ENCODE peak calls at places on chromosomes 6 and 20, in eight cellular contexts. J is breast epithelium; I is effector memory CD4-positive, alpha-beta T cell; K is body of pancreas; D is heart right ventricle; F is HCT116; A is mammary epithelial cell; P is IMR-90. E is an unnamed sample.

GRCh38 chr20:58133020-58133419 is 95.4 kb downstream of the ANKRD60 start:
- DNase-seq in J (no peak), D (no peak), F (no peak), K (no peak), A (no peak), P (no peak), I (no peak), E (no peak)

GRCh38 chr6:72977114-72977513 is 248.2 kb downstream of the KHDC1L start:
- DNase-seq in J (no peak), P (no peak), D (no peak), K (no peak), A (no peak), I (no peak), F (no peak), E (no peak)

GRCh38 chr6:127200114-127200513 is 66.5 kb upstream of the RNF146 start:
- DNase-seq in F (no peak), A (no peak), J (no peak), D (no peak), K (no peak), P (no peak), I (no peak), E (no peak)

GRCh38 chr20:24755411-24755922 is 193.6 kb upstream of the CST7 start:
- DNase-seq in J (no peak), I (no peak), K (peak; percentile 40), P (no peak), A (no peak), D (no peak), F (no peak), E (no peak)

GRCh38 chr20:13492001-13492480 is 146.7 kb downstream of the TASP1 start:
- DNase-seq in J (peak; percentile 85), P (peak; percentile 72), F (no peak), A (peak; percentile 80), I (no peak), D (no peak), K (no peak), E (peak; percentile 39)

GRCh38 chr6:43383021-43383667 is 13.7 kb upstream of the ZNF318 start:
- DNase-seq in P (peak; percentile 84), I (no peak), D (no peak), F (no peak), J (no peak), A (peak; percentile 62), K (no peak), E (no peak)

GRCh38 chr20:18032977-18033892 is 24.5 kb downstream of the OVOL2 start:
- DNase-seq in P (peak; percentile 4), F (no peak), K (no peak), I (no peak), A (peak; percentile 25), D (no peak), J (no peak), E (no peak)

GRCh38 chr6:109816452-109817374 is 125.6 kb downstream of the FIG4 start:
- DNase-seq in D (no peak), P (no peak), I (no peak), A (no peak), F (no peak), K (peak; percentile 25), J (no peak), E (no peak)

GRCh38 chr6:19690676-19691075 is 146.5 kb upstream of the ID4 start:
- DNase-seq in J (no peak), I (no peak), K (no peak), P (no peak), F (no peak), A (no peak), D (no peak), E (no peak)

GRCh38 chr6:113674075-113674474 is 183.1 kb upstream of the MARCKS start:
- DNase-seq in P (no peak), A (no peak), J (no peak), I (no peak), K (peak; percentile 41), F (no peak), D (no peak), E (no peak)

GRCh38 chr20:35830264-35830663 is 58.4 kb downstream of the PHF20 start:
- DNase-seq in F (no peak), A (no peak), D (no peak), J (no peak), K (no peak), P (no peak), I (no peak), E (no peak)

GRCh38 chr20:3405139-3405538 is 2.3 kb downstream of the DNAAF9 start:
- DNase-seq in K (no peak), D (no peak), P (no peak), F (no peak), A (peak; percentile 47), I (no peak), J (no peak), E (no peak)

GRCh38 chr6:152922706-152923105 is 60.1 kb downstream of the FBXO5 start:
- DNase-seq in P (no peak), I (no peak), J (no peak), K (no peak), D (no peak), F (no peak), A (no peak), E (no peak)

GRCh38 chr6:26355366-26355765 is 9.6 kb upstream of the BTN3A2 start:
- DNase-seq in I (no peak), K (no peak), J (peak; percentile 45), F (no peak), P (no peak), D (no peak), A (no peak), E (no peak)

GRCh38 chr6:74574794-74575193 is 631.1 kb downstream of the COL12A1 start:
- DNase-seq in J (no peak), F (peak; percentile 24), D (no peak), A (no peak), P (peak; percentile 58), K (no peak), I (no peak), E (peak; percentile 22)

GRCh38 chr6:39746795-39747194 is 21.6 kb upstream of the KIF6 start:
- DNase-seq in J (no peak), F (no peak), I (no peak), D (no peak), P (no peak), K (no peak), A (no peak), E (no peak)

GRCh38 chr6:137654365-137654981 is 160.3 kb upstream of the OLIG3 start:
- DNase-seq in I (no peak), A (no peak), P (no peak), D (no peak), J (no peak), F (no peak), K (no peak), E (no peak)
- H3K9me3 ChIP-seq in I (no peaks in the 10 kb centered on the region), A (peaks cover 17% of the 10 kb centered on the region), P (peaks cover 5% of the 10 kb centered on the region), D (no peaks in the 10 kb centered on the region), J (peaks cover 31% of the 10 kb centered on the region), F (no peaks in the 10 kb centered on the region), K (peaks cover 23% of the 10 kb centered on the region), E (no peaks in the 10 kb centered on the region)

DNA sequence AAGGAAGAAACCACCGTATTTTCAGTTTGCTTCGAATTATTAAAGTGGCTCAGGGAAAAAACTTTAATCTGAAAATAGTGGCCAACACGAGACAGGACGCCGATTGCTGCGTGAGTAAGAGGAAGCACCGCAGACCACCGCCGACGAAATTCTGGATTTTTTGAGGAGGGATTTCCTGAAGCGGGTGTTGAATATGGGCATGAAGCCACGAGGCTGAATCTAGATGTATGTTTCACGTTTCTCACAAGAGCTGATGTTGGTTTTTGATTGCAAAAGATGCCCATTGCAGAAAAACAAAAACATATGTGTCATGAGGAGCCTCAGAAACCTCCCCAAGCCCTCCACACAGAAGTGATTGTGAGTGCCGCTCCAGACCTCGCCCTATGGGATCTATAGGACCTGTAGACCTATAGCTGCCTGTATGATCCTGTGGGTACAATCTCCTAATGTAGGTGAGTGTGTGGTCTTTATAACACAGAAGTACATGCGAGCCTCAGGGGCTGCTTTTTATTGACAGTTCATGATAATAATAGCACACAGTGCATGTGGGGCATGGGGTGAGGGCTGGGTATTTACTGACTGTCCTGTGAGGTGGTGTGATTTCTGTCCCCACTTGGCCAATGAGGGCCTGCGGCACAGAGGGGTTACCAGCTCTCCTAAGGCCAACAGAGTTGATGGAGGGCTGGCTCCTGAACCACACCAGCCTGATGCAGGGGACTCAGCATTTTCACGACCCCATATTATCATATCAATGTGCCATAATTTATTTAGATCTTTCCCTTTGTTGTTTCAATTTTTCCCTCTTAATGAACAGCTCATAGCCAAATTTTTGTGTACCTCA is 243.9 kb downstream of the DLL1 start:
- DNase-seq in A (no peak), K (peak; percentile 7), D (no peak), J (no peak), F (no peak), P (no peak), I (no peak), E (no peak)
- H3K9me3 ChIP-seq in A (no peaks in the 10 kb centered on the region), K (no peaks in the 10 kb centered on the region), D (no peaks in the 10 kb centered on the region), J (no peaks in the 10 kb centered on the region), F (no peaks in the 10 kb centered on the region), P (peaks cover 51% of the 10 kb centered on the region), I (no peaks in the 10 kb centered on the region), E (no peaks in the 10 kb centered on the region)

GRCh38 chr20:63097336-63097831 is 90.6 kb upstream of the BHLHE23 start:
- DNase-seq in A (no peak), P (no peak), J (no peak), K (peak; percentile 4), F (no peak), I (no peak), D (peak; percentile 4), E (no peak)
- H3K9me3 ChIP-seq in A (no peaks in the 10 kb centered on the region), P (no peaks in the 10 kb centered on the region), J (no peaks in the 10 kb centered on the region), K (no peaks in the 10 kb centered on the region), F (no peaks in the 10 kb centered on the region), I (no peaks in the 10 kb centered on the region), D (no peaks in the 10 kb centered on the region), E (no peaks in the 10 kb centered on the region)

GRCh38 chr20:63471719-63472158 is 716 bp downstream of the KCNQ2 start:
- DNase-seq in I (no peak), P (no peak), J (no peak), D (no peak), A (no peak), F (no peak), K (no peak), E (no peak)

GRCh38 chr20:63471002-63471718 is 1.3 kb downstream of the KCNQ2 start:
- DNase-seq in A (no peak), J (no peak), F (no peak), D (no peak), K (no peak), P (no peak), I (no peak), E (no peak)

GRCh38 chr20:63473555-63474449 is 1.3 kb upstream of the KCNQ2 start:
- DNase-seq in D (no peak), A (no peak), P (no peak), K (no peak), F (no peak), J (no peak), I (no peak), E (no peak)

GRCh38 chr20:63472862-63473390 is 471 bp upstream of the KCNQ2 start:
- DNase-seq in D (no peak), J (no peak), K (no peak), A (no peak), I (no peak), P (no peak), F (no peak), E (no peak)

DNA sequence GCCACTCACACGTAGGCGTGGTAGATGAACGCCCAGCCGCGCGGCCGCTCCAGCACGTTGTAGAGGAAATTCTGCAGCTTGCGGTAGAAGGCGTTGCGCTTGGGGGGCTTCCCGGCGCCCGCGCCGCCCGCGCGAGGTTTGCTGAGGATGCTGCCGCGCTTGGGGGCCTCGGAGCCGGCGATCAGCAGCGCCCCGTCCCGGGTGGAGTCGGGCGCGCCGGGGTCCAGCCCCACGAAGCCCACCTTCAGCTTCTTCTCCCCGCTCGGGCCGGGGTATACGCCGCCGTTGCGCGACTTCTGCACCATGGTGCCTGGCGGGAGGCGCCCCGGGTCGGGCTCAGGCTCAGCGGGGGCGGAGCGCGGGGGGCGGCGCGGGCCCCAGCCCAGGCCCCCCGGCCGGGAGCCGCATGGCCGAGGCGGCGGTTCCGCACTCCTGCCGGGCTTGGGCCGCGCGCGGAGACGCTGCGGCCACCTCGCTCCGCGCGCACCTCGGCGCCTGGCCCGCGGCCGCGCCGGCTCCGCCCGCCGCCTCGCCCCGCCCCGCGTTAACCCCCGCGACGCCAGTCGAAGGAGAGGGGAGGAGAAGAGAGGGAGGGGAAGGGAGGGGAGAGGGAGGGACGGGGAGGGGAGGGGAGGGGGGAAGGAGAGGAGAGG is at the start of gene KCNQ2:
- DNase-seq in F (peak; percentile 32), J (no peak), P (no peak), A (no peak), K (no peak), D (no peak), I (no peak), E (no peak)
- H3K9me3 ChIP-seq in F (no peaks in the 10 kb centered on the region), J (no peaks in the 10 kb centered on the region), P (no peaks in the 10 kb centered on the region), A (no peaks in the 10 kb centered on the region), K (no peaks in the 10 kb centered on the region), D (no peaks in the 10 kb centered on the region), I (no peaks in the 10 kb centered on the region), E (no peaks in the 10 kb centered on the region)

E was measured in iPS DF 6.9.